ENCODE peak calls at places on chromosomes 1 and 21, in five cellular contexts. W, Z, K, G and B are unnamed samples.

GRCh38 chr1:112675728-112676381 is 1.4 kb downstream of the MOV10 start:
- DNase-seq in G (no peak), W (no peak), Z (no peak), K (no peak), B (no peak)

GRCh38 chr1:220487297-220487820 is 40.6 kb upstream of the MARK1 start:
- DNase-seq in G (no peak), K (peak), W (no peak), Z (no peak), B (peak)

GRCh38 chr1:193568451-193568985 is 382.1 kb upstream of the B3GALT2 start:
- DNase-seq in G (no peak), Z (no peak), K (no peak), W (no peak), B (no peak)

GRCh38 chr1:42282024-42282579 is 52.9 kb downstream of the FOXJ3 start:
- DNase-seq in W (no peak), K (peak), G (no peak), Z (no peak), B (no peak)

GRCh38 chr1:43858324-43858723 is 75.3 kb upstream of the ARTN start:
- DNase-seq in K (peak), G (no peak), Z (no peak), W (no peak), B (peak)

GRCh38 chr1:65157546-65157941 is 9.5 kb downstream of the AK4 start:
- DNase-seq in G (no peak), W (no peak), Z (no peak), K (no peak), B (no peak)

GRCh38 chr1:234770924-234771540 is 161.1 kb upstream of the IRF2BP2 start:
- DNase-seq in Z (no peak), K (no peak), G (peak), W (no peak), B (no peak)

GRCh38 chr21:33069994-33070811 is at the start of gene OLIG1:
- DNase-seq in Z (no peak), G (peak), W (peak), K (peak), B (peak)

GRCh38 chr1:6171546-6172124 is 8.5 kb downstream of the CHD5 start:
- DNase-seq in W (no peak), Z (no peak), G (no peak), K (peak), B (peak)

GRCh38 chr1:9836632-9836960 is 12.8 kb upstream of the CLSTN1 start:
- DNase-seq in Z (no peak), K (no peak), G (no peak), W (no peak), B (no peak)

GRCh38 chr21:33684923-33685560 is 42.7 kb downstream of the ITSN1 start:
- DNase-seq in G (no peak), K (no peak), Z (no peak), W (no peak), B (no peak)

GRCh38 chr1:153192697-153193096 is 10.5 kb upstream of the LELP1 start:
- DNase-seq in K (no peak), W (no peak), G (no peak), Z (no peak), B (peak)

GRCh38 chr1:155645648-155646047 is 35.6 kb downstream of the MSTO1 start:
- DNase-seq in K (no peak), G (no peak), Z (no peak), W (no peak), B (peak)

GRCh38 chr1:155485945-155486344 is 76.7 kb downstream of the ASH1L start:
- DNase-seq in K (peak), G (no peak), W (no peak), Z (no peak), B (no peak)

GRCh38 chr1:43329995-43330751 is 7.4 kb upstream of the MPL start:
- DNase-seq in W (no peak), Z (no peak), G (peak), K (peak), B (peak)

GRCh38 chr1:202639500-202639899 is 70.8 kb downstream of the SYT2 start:
- DNase-seq in W (no peak), K (no peak), Z (no peak), G (no peak), B (no peak)

GRCh38 chr1:172719694-172720138 is 60.8 kb downstream of the FASLG start:
- DNase-seq in W (no peak), Z (peak), G (no peak), K (peak), B (peak)

GRCh38 chr1:236997361-236997760 is 6.9 kb downstream of the MT1HL1 start:
- DNase-seq in K (no peak), Z (no peak), G (no peak), W (no peak), B (no peak)

GRCh38 chr1:30982937-30983336 is 74.4 kb upstream of the SDC3 start:
- DNase-seq in K (no peak), G (no peak), W (no peak), Z (no peak), B (no peak)

GRCh38 chr1:169692766-169693460 is 18.5 kb downstream of the SELL start:
- DNase-seq in W (no peak), Z (peak), G (no peak), K (no peak), B (no peak)

GRCh38 chr21:42673633-42674328 is 20.4 kb downstream of the PDE9A start:
- DNase-seq in G (no peak), W (no peak), Z (no peak), K (no peak), B (no peak)

GRCh38 chr1:198465201-198466144 is 75.0 kb downstream of the ATP6V1G3 start:
- DNase-seq in W (no peak), G (no peak), Z (peak), K (peak), B (peak)